ENCODE peak calls at places on chromosomes 16 and 17, in six cellular contexts. S, X, Y, N, M and K are unnamed samples. For H3K36me3, the result is how much of the 10 kb centered on the place peaks cover.

GRCh38 chr16:86609115-86609514 is 30.8 kb downstream of the FOXL1 start:
- DNase-seq in S (no peak), M (no peak), Y (no peak), X (no peak), N (no peak), K (no peak)

GRCh38 chr17:79607941-79608728 is 2.7 kb downstream of the RBFOX3 start:
- DNase-seq in Y (no peak), M (no peak), S (peak), X (no peak), N (peak), K (no peak)

GRCh38 chr17:3966720-3967363 is 2.6 kb upstream of the ATP2A3 start:
- DNase-seq in X (peak), N (no peak), Y (no peak), S (peak), M (no peak), K (no peak)

GRCh38 chr16:66274335-66275110 is 92.0 kb upstream of the CDH5 start:
- DNase-seq in X (no peak), N (peak), S (no peak), Y (no peak), M (no peak), K (no peak)

GRCh38 chr16:4360538-4361021 is 9.5 kb upstream of the PAM16 start:
- DNase-seq in M (no peak), S (no peak), Y (no peak), N (no peak), X (no peak), K (no peak)

GRCh38 chr17:82429824-82430223 is 11.4 kb upstream of the OGFOD3 start:
- DNase-seq in Y (no peak), N (no peak), X (no peak), S (no peak), M (no peak), K (no peak)

GRCh38 chr17:74830861-74831260 is 28.8 kb downstream of the GRIN2C start:
- DNase-seq in N (no peak), Y (no peak), M (no peak), S (no peak), X (no peak), K (no peak)

GRCh38 chr17:57465551-57465950 is 209.2 kb downstream of the MSI2 start:
- DNase-seq in S (no peak), Y (no peak), N (no peak), X (no peak), M (no peak), K (no peak)

GRCh38 chr16:66365588-66365987 is 903 bp upstream of the CDH5 start:
- DNase-seq in N (no peak), S (peak), Y (peak), X (no peak), M (no peak), K (no peak)

GRCh38 chr17:45965741-45966140 is 33.3 kb upstream of the STH start:
- DNase-seq in Y (no peak), M (no peak), S (no peak), X (no peak), N (no peak), K (no peak)

GRCh38 chr17:32801641-32802040 is 75.3 kb downstream of the MYO1D start:
- DNase-seq in Y (no peak), X (no peak), S (no peak), N (no peak), M (no peak), K (no peak)

GRCh38 chr16:87209808-87210512 is 107.2 kb downstream of the C16orf95 start:
- DNase-seq in Y (no peak), X (no peak), S (no peak), N (no peak), M (no peak), K (no peak)

GRCh38 chr17:80264048-80264792 is 3.6 kb downstream of the RNF213 start:
- DNase-seq in N (no peak), S (peak), Y (no peak), M (peak), X (peak), K (no peak)

GRCh38 chr17:63039899-63040602 is 74.0 kb downstream of the TANC2 start:
- DNase-seq in S (no peak), M (no peak), X (no peak), N (no peak), Y (no peak), K (no peak)

GRCh38 chr17:75244133-75244866 is 17.1 kb downstream of the GGA3 start:
- DNase-seq in N (no peak), M (peak), Y (no peak), X (no peak), S (peak), K (no peak)

GRCh38 chr17:3735515-3735914 is 11.8 kb downstream of the HASPIN start:
- DNase-seq in Y (no peak), N (no peak), S (no peak), M (no peak), X (no peak), K (no peak)

GRCh38 chr17:76843703-76844484 is 24.3 kb upstream of the MGAT5B start:
- DNase-seq in S (no peak), N (no peak), M (no peak), Y (no peak), X (no peak), K (no peak)

GRCh38 chr17:35726609-35727460 is 4.6 kb upstream of the RASL10B start:
- DNase-seq in M (no peak), Y (no peak), X (no peak), S (peak), N (no peak), K (no peak)

GRCh38 chr17:56125830-56126819 is 27.1 kb upstream of the ANKFN1 start:
- DNase-seq in Y (peak), M (no peak), X (no peak), S (no peak), N (no peak), K (peak)

GRCh38 chr16:70800306-70800705 is 652 bp downstream of the VAC14 start:
- DNase-seq in X (no peak), Y (no peak), N (no peak), M (no peak), S (no peak), K (no peak)

GRCh38 chr17:1375615-1376014 is 24.4 kb downstream of the YWHAE start:
- DNase-seq in M (no peak), Y (no peak), S (no peak), N (no peak), X (no peak), K (no peak)

GRCh38 chr16:84712138-84712671 is 12.4 kb downstream of the USP10 start:
- DNase-seq in Y (no peak), S (no peak), N (no peak), X (no peak), M (no peak), K (no peak)

GRCh38 chr16:84715854-84716253 is 16.1 kb downstream of the USP10 start:
- DNase-seq in N (no peak), Y (no peak), X (no peak), S (no peak), M (no peak), K (no peak)

GRCh38 chr16:84712801-84713775 is 13.3 kb downstream of the USP10 start:
- DNase-seq in N (no peak), X (no peak), S (no peak), Y (no peak), M (no peak), K (no peak)

GRCh38 chr16:84716740-84717139 is 16.9 kb downstream of the USP10 start:
- DNase-seq in N (no peak), M (no peak), S (no peak), Y (no peak), X (no peak), K (no peak)

GRCh38 chr16:84714028-84714427 is 14.2 kb downstream of the USP10 start:
- DNase-seq in N (no peak), S (no peak), M (no peak), X (no peak), Y (no peak), K (no peak)
- TF ChIP-seq POLR2AphosphoS5 in N (no peak), S (no peak), M (no peak), X (no peak), Y (no peak), K (no peak)

DNA sequence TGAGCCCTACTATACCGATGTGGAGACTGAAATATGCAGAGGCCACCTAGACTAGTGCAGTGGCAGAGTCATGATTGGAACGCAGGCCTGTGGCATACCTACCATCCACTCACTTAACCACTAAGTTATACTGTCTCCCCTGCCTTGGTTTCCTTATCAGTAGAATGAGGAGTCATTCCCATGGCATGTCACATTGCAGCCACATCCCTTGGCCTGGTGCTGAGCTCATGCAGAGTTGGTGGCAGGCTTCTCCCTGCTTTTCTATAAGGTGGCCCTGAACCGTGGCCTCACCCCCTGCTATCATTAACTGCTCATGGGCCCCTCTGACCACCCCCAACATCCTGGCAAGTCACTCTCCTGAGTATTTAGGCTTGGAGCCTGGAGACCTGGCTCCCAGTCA is 212.5 kb downstream of the KATNIP start:
- DNase-seq in N (no peak), S (no peak), X (no peak), M (no peak), Y (no peak), K (no peak)
- H3K36me3 ChIP-seq in N (under half), S (under half), X (half or more), M (under half), Y (under half), K (under half)

GRCh38 chr17:17913695-17914332 is 58.4 kb downstream of the TOM1L2 start:
- DNase-seq in N (peak), Y (peak), X (peak), S (peak), M (no peak), K (peak)
- TF ChIP-seq POLR2AphosphoS5 in N (peak), Y (no peak), X (no peak), S (peak), M (no peak), K (peak)

GRCh38 chr17:7875804-7876203 is 12.8 kb upstream of the CHD3 start:
- DNase-seq in Y (no peak), N (no peak), S (no peak), X (no peak), M (no peak), K (no peak)

GRCh38 chr17:7881655-7882054 is 6.9 kb upstream of the CHD3 start:
- DNase-seq in M (no peak), X (no peak), Y (no peak), S (no peak), N (no peak), K (peak)

GRCh38 chr17:7880076-7880868 is 8.3 kb upstream of the CHD3 start:
- DNase-seq in M (no peak), S (no peak), N (no peak), X (no peak), Y (no peak), K (no peak)

GRCh38 chr17:7882068-7882467 is 6.5 kb upstream of the CHD3 start:
- DNase-seq in X (no peak), Y (no peak), N (no peak), S (no peak), M (no peak), K (no peak)

GRCh38 chr17:7878234-7878633 is 10.4 kb upstream of the CHD3 start:
- DNase-seq in Y (no peak), X (no peak), N (no peak), S (no peak), M (no peak), K (no peak)
- H3K36me3 ChIP-seq in Y (under half), X (half or more), N (under half), S (under half), M (under half), K (under half)

GRCh38 chr17:5138616-5139453 is 23.0 kb downstream of the USP6 start:
- DNase-seq in M (no peak), N (no peak), X (no peak), S (no peak), Y (no peak), K (no peak)
- TF ChIP-seq POLR2AphosphoS5 in M (no peak), N (no peak), X (no peak), S (no peak), Y (no peak), K (no peak)

GRCh38 chr17:67143318-67143717 is 99.0 kb downstream of the CACNG1 start:
- DNase-seq in M (no peak), X (no peak), Y (no peak), S (no peak), N (no peak), K (no peak)
- H3K36me3 ChIP-seq in M (under half), X (half or more), Y (under half), S (under half), N (under half), K (under half)

DNA sequence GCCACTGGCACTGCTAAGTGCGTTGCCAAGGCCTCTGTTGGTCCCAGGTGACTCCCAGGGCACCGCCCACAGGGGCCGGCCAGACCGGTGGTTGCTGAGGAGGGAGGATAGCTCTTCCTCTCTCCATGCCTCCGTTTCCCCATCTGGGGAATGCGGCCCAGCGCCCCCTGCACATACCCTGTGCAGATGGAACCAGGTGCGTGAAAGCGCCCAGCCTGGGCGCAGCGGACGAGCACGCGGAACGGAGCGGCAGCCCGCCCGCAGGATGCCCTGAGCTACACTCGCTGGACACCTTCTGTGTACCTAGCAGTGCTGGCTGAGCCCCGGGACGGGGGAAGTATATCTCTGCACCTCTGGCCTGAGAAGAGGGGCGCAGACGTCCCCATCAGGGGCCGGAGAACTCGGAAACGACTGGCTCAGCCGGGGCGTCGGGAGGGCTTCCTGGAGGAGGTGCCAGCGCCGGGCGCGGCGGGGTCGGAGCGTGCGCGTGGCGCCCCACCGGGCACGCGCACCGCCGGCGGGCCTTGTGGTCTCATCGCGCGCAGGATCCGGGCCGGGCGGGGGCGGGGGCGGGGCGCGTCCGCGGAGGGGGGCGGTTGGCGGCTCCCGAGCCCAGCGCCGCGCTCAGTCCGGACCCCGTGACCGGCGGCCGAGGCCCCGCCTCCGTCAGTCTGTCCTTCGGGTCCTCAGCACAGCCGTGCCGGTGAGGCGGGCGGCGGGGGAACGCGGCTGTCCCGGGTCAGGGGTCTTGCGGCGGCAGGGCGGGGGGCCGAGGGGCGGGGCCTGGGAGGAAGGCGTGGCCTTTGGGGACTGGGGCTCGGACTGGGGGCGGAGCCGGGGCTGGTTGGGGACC is at the start of the genes CCDC78 and HAGHL:
- DNase-seq in X (peak), S (peak), N (peak), M (peak), Y (no peak), K (peak)
- TF ChIP-seq POLR2AphosphoS5 in X (no peak), S (no peak), N (no peak), M (no peak), Y (no peak), K (no peak)